ENCODE peak calls at places on chromosomes 1 and 21, in five cellular contexts. Q is fibroblast of mammary gland; M is heart right ventricle; D is CD8-positive, alpha-beta T cell; U is H9. B is an unnamed sample.

GRCh38 chr1:18091660-18092446 is 15.7 kb upstream of the IGSF21 start:
- DNase-seq in Q (peak), M (no peak), D (no peak), U (no peak), B (no peak)

GRCh38 chr1:160546942-160547341 is 23.9 kb upstream of the SLAMF6 start:
- DNase-seq in Q (no peak), M (no peak), D (no peak), U (no peak), B (no peak)

GRCh38 chr1:204828352-204828850 is 42.3 kb upstream of the NFASC start:
- DNase-seq in Q (peak), M (peak), D (no peak), U (peak), B (peak)

GRCh38 chr1:243513726-243514491 is 258.1 kb downstream of the SDCCAG8 start:
- DNase-seq in Q (no peak), M (no peak), D (no peak), U (no peak), B (no peak)

GRCh38 chr1:215526147-215526845 is 40.8 kb upstream of the KCTD3 start:
- DNase-seq in Q (peak), M (no peak), D (no peak), U (no peak), B (no peak)

GRCh38 chr1:226607268-226607660 is 58.7 kb downstream of the STUM start:
- DNase-seq in Q (no peak), M (no peak), D (no peak), U (no peak), B (no peak)

GRCh38 chr1:236144446-236145150 is 2.3 kb downstream of the GPR137B start:
- DNase-seq in Q (no peak), M (no peak), D (no peak), U (no peak), B (no peak)

GRCh38 chr1:7450772-7451171 is 320.3 kb upstream of the VAMP3 start:
- DNase-seq in Q (no peak), M (no peak), D (no peak), U (no peak), B (no peak)

GRCh38 chr1:87805661-87806376 is 477.1 kb downstream of the LMO4 start:
- DNase-seq in Q (peak), M (no peak), D (no peak), U (no peak), B (no peak)

GRCh38 chr1:199447906-199448305 is 579.6 kb upstream of the NR5A2 start:
- DNase-seq in Q (no peak), M (no peak), D (no peak), U (no peak), B (no peak)

GRCh38 chr1:9275567-9276034 is 17.1 kb upstream of the SPSB1 start:
- DNase-seq in Q (peak), M (no peak), D (peak), U (no peak), B (no peak)

GRCh38 chr1:246512635-246513034 is 5.6 kb upstream of the SMYD3 start:
- DNase-seq in Q (no peak), M (no peak), D (no peak), U (no peak), B (no peak)

GRCh38 chr21:46557919-46558392 is 46.9 kb downstream of the S100B start:
- DNase-seq in Q (no peak), M (no peak), D (no peak), U (no peak), B (no peak)

DNA sequence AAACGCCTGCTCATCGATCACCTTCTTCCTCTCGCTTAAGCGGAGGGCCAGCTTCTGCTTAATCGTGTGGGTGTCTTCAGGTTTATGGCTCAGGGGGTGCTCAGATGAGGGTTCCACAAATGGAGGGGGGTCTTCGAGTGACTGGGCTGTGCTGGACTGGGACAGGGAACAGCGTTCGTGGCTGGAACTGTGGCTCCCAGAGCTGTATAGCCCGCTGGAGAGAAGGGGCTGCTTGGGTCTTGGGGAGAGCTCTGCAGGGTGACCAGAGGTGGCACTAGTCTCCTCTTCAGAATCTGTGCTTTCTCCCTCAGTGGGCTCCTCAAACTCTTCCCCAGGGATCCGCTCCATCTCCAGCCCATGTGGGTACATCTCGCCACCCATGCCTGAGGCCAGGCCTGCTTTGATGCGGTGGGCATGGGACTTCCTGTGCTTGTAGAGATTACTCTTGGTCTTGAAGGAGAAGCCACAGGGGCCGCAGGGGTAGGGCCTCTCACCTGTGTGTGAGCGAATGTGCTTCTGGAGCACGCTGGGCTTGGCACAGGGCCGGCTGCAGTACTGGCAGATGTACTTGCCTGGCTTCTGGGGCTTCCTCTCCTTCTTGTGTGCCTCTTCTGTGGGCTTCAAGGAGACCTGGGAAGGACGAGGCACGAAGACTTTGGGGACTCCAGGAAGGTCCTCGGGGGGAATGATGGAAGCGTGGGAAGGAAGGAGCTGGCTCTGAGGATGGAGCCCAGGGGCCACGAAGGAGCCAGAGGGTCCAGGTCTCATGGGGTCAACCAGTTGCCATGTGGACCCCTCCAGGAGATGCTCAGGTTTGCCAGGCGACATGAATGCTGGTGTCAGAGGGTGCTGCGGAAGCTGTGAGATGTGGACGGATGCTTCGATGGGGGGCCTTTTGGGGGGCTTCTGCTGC is 99.4 kb upstream of the EDN2 start:
- DNase-seq in Q (no peak), M (no peak), D (no peak), U (no peak), B (no peak)
- TF ChIP-seq CTCF in Q (no peak), M (no peak), D (no peak), U (peak), B (no peak)

GRCh38 chr1:217522280-217522679 is 108.6 kb downstream of the GPATCH2 start:
- DNase-seq in Q (no peak), M (no peak), D (no peak), U (no peak), B (no peak)
- TF ChIP-seq CTCF in Q (no peak), M (peak), D (no peak), U (no peak), B (no peak)

GRCh38 chr21:44618504-44618903 is 6.6 kb downstream of the KRTAP10-8 start:
- DNase-seq in Q (no peak), M (peak), D (no peak), U (peak), B (no peak)
- TF ChIP-seq CTCF in Q (no peak), M (peak), D (no peak), U (peak), B (no peak)

GRCh38 chr1:4653328-4653660 is 1.1 kb upstream of the AJAP1 start:
- DNase-seq in Q (no peak), M (no peak), D (no peak), U (peak), B (no peak)
- TF ChIP-seq CTCF in Q (no peak), M (no peak), D (no peak), U (no peak), B (no peak)

GRCh38 chr1:81760487-81761097 is 40.1 kb upstream of the ADGRL2 start:
- DNase-seq in Q (peak), M (no peak), D (no peak), U (no peak), B (no peak)
- TF ChIP-seq CTCF in Q (peak), M (peak), D (no peak), U (peak), B (no peak)